ENCODE peak calls at places on chromosomes 1 and 21, in eight cellular contexts. P is stimulated activated CD8-positive, alpha-beta memory T cell treated with anti-CD3 and anti-CD28 coated beads, Interleukin-4, amount 100 ng/mL, for 48 hours; R is HS-5; V is AG20443; Q is HFF-Myc; K is activated CD8-positive, alpha-beta memory T cell treated with anti-CD3 and anti-CD28 coated beads, Interleukin-2, amount 50 U/mL, for 4 hours; Z is heart right ventricle; H is substantia nigra. J is an unnamed sample.

GRCh38 chr1:3795453-3796214 is 664 bp downstream of the LRRC47 start:
- DNase-seq in P (no peak), R (no peak), V (no peak), Q (no peak), K (no peak), Z (no peak), H (no peak), J (no peak)

GRCh38 chr1:222911866-222912265 is 97.0 kb downstream of the DISP1 start:
- DNase-seq in P (no peak), R (no peak), V (no peak), Q (no peak), K (no peak), Z (no peak), H (no peak), J (no peak)

GRCh38 chr1:54499097-54500029 is 48.7 kb upstream of the ACOT11 start:
- DNase-seq in P (no peak), R (no peak), V (peak), Q (no peak), K (peak), Z (no peak), H (no peak), J (no peak)

GRCh38 chr21:25967566-25968438 is 202.8 kb downstream of the APP start:
- DNase-seq in P (no peak), R (no peak), V (no peak), Q (no peak), K (no peak), Z (no peak), H (no peak), J (peak)

GRCh38 chr1:224329484-224329841 is 509 bp downstream of the NVL start:
- DNase-seq in P (no peak), R (no peak), V (no peak), Q (no peak), K (no peak), Z (no peak), H (no peak), J (no peak)

GRCh38 chr1:112061852-112062451 is 72.5 kb upstream of the KCND3 start:
- DNase-seq in P (no peak), R (no peak), V (no peak), Q (no peak), K (no peak), Z (no peak), H (no peak), J (peak)

GRCh38 chr1:21436488-21437340 is 3.2 kb upstream of the NBPF3 start:
- DNase-seq in P (no peak), R (no peak), V (no peak), Q (no peak), K (no peak), Z (peak), H (no peak), J (no peak)

GRCh38 chr1:17075470-17076255 is 21.8 kb upstream of the SDHB start:
- DNase-seq in P (peak), R (no peak), V (peak), Q (no peak), K (no peak), Z (no peak), H (no peak), J (no peak)

GRCh38 chr1:67683736-67684525 is 1.1 kb upstream of the GADD45A start:
- DNase-seq in P (peak), R (no peak), V (no peak), Q (no peak), K (peak), Z (no peak), H (no peak), J (no peak)

GRCh38 chr1:9402717-9403116 is 110.0 kb downstream of the SPSB1 start:
- DNase-seq in P (no peak), R (no peak), V (no peak), Q (no peak), K (no peak), Z (no peak), H (no peak), J (no peak)